ENCODE peak calls at places on chromosome 9, in four cellular contexts. C is A549, B is WTC11, O is K562. Y is an unnamed sample.

GRCh38 chr9:113155911-113156559 is 5.2 kb downstream of the SLC31A2 start:
- DNase-seq in O (peak; percentile 45), B (no peak), C (no peak), Y (no peak)

GRCh38 chr9:110455860-110456259 is 118.2 kb upstream of the TXNDC8 start:
- DNase-seq in O (no peak), C (no peak), B (no peak), Y (no peak)

GRCh38 chr9:83219154-83219923 is 156.4 kb upstream of the RASEF start:
- DNase-seq in C (peak; percentile 58), B (peak; percentile 87), O (peak; percentile 23), Y (peak; percentile 77)

GRCh38 chr9:115930472-115930871 is 223.1 kb upstream of the PAPPA start:
- DNase-seq in O (no peak), C (no peak), B (no peak), Y (no peak)

GRCh38 chr9:5714501-5715401 is 85.8 kb downstream of the RIC1 start:
- DNase-seq in B (no peak), C (peak; percentile 46), O (peak; percentile 17), Y (peak; percentile 25)

GRCh38 chr9:108973876-108974275 is 39.4 kb downstream of the CTNNAL1 start:
- DNase-seq in O (no peak), B (no peak), C (no peak), Y (no peak)

GRCh38 chr9:32524558-32525461 is 1.2 kb downstream of the RIGI start:
- DNase-seq in O (no peak), C (no peak), B (no peak), Y (peak; percentile 18)

GRCh38 chr9:90457386-90458080 is 185.1 kb downstream of the DIRAS2 start:
- DNase-seq in O (no peak), C (no peak), B (no peak), Y (no peak)

GRCh38 chr9:78769684-78770083 is 472.8 kb downstream of the PSAT1 start:
- DNase-seq in C (peak; percentile 2), B (no peak), O (no peak), Y (no peak)

GRCh38 chr9:130943780-130944179 is 4.7 kb upstream of the FIBCD1 start:
- DNase-seq in O (peak; percentile 36), B (no peak), C (no peak), Y (no peak)

GRCh38 chr9:130943226-130943625 is 4.2 kb upstream of the FIBCD1 start:
- DNase-seq in O (no peak), B (no peak), C (no peak), Y (no peak)

GRCh38 chr9:130944510-130945058 is 5.5 kb upstream of the FIBCD1 start:
- DNase-seq in C (no peak), O (peak; percentile 32), B (no peak), Y (no peak)

GRCh38 chr9:130946778-130947617 is 8.0 kb upstream of the FIBCD1 start:
- DNase-seq in O (peak; percentile 70), B (no peak), C (peak; percentile 67), Y (no peak)

GRCh38 chr9:130945173-130945572 is 6.1 kb upstream of the FIBCD1 start:
- DNase-seq in B (no peak), C (no peak), O (peak; percentile 29), Y (no peak)
- TF ChIP-seq HMGXB4 in B (no peak), C (no peak), O (peak; percentile 27), Y (no peak)

GRCh38 chr9:4117835-4118610 is 181.8 kb downstream of the GLIS3 start:
- DNase-seq in O (peak; percentile 52), C (peak; percentile 31), B (peak; percentile 87), Y (peak; percentile 9)
- TF ChIP-seq HMGXB4 in O (no peak), C (no peak), B (no peak), Y (no peak)

GRCh38 chr9:97557606-97558095 is 56.2 kb downstream of the TMOD1 start:
- DNase-seq in O (no peak), B (no peak), C (no peak), Y (no peak)
- TF ChIP-seq HMGXB4 in O (no peak), B (no peak), C (no peak), Y (no peak)

GRCh38 chr9:130954317-130954716 is 15.3 kb upstream of the FIBCD1 start:
- DNase-seq in O (no peak), B (no peak), C (no peak), Y (no peak)

GRCh38 chr9:130957451-130958203 is 18.6 kb upstream of the FIBCD1 start:
- DNase-seq in O (no peak), C (no peak), B (no peak), Y (no peak)

GRCh38 chr9:130959809-130960334 is 20.8 kb upstream of the FIBCD1 start:
- DNase-seq in C (no peak), B (no peak), O (no peak), Y (no peak)

GRCh38 chr9:130955947-130956621 is 17.0 kb upstream of the FIBCD1 start:
- DNase-seq in C (no peak), B (no peak), O (no peak), Y (no peak)

DNA sequence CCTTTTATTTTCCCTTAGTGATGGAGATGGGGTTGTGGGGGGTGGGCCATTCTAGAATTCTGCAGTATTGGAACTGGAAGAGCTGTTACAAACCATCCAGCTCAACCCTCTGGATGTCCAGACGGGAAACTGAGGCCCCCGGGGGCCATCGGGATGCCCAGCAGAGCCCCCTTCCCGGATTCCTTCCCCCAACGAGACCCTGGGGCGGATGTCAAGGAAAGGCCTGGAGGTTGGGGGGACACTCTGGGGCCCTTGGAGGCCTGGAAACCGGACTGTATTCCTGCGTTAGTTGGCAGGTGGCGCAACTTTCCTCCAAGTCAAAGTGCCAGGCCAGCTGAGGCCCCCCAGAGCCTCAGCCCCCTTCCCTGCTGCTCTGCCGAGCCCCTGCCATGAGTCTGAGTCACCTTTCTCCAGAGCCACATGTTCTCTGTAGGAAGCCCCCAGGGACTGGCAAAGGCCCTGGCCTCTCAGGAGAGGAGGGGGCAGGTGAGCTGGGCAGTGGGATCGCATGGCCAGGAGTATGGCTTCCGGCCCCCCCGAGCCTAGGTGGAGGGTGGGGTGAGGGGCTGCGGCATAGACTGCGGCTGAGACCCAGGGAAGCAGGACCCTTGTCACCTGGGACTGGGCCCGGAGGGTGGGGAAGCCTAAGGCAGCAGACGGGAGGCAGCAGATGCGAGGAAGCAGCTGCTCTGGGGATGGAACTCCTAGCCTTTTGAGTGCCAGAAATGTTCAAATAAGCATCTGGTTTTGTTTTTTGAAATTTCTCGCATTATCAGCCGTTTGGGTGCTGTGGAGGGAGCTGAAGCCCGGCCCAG is 17.8 kb upstream of the FIBCD1 start:
- DNase-seq in C (no peak), B (no peak), O (no peak), Y (no peak)
- TF ChIP-seq HMGXB4 in C (no peak), B (no peak), O (no peak), Y (no peak)

GRCh38 chr9:2060425-2060824 is 45.3 kb downstream of the SMARCA2 start:
- DNase-seq in C (no peak), O (no peak), B (no peak), Y (no peak)
- TF ChIP-seq HMGXB4 in C (no peak), O (no peak), B (no peak), Y (no peak)

GRCh38 chr9:93119953-93120845 is 13.9 kb downstream of the NINJ1 start:
- DNase-seq in B (peak; percentile 42), O (peak; percentile 87), C (peak; percentile 89), Y (peak; percentile 94)
- TF ChIP-seq HMGXB4 in B (no peak), O (no peak), C (no peak), Y (peak; percentile 64)

DNA sequence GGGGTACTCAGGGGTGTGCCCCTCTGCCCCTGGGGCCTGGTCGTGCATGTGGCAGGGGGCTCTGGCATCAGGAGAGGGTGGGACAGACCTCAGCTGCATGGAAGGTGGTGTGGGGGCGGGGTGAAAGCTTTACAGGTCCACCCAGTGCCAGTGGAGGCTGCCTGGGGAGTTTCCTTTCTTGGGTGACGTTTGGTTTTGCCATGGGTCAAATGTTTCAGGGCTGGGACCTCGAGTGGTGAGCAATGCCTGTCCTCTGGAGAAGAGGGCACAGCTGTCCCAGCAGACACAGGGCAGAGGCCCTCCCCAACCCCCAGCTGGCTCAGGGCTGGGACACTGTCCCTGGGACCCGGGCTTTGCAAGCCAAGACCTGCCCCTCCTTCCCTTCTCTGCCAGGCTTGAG is 3.6 kb downstream of the RXRA start:
- DNase-seq in B (no peak), C (no peak), O (no peak), Y (no peak)
- TF ChIP-seq HMGXB4 in B (no peak), C (no peak), O (no peak), Y (no peak)

DNA sequence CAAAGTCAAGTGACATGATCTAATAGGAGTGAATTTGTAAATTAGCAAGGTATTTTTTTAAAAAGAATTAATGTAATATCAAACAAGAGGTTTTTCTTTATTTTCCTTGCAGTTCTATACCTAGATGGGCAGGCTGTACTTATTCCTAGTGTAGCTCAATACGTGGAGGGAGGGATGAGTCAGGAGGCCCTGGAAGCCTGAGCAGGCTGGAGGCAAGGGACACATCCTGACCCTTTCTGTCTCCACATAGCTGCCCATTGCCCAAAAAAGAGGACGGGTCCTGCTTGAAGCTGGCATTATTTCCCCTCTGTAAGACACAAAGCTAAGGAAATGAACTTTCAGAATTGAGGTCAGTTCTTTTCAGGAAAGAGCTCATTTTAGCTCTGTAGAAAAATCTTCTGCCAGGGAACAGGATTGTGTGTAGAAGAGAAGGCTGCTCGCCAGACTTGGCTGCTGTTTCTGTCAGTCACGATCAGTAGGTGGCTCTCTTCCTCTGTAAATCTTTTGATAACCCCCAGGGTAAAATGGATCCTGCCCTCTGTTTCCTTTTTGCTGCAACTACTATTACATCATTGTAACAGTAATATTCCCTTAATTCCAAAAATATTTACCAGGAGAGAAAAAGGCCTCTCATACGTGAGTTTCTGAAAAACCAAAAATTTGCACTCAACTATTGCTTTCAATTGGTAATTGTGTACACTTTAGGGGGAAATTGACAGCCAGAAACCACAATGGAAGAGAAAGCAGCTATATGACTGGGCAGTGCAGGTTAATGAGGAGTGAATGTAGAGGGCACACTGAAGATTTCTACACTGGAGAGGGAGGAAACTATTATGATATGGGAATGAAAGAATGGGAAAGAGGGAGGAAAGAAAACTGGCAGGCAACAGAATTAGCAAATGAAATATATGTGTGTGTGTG is 12.3 kb upstream of the IFNW1 start:
- DNase-seq in C (peak; percentile 28), B (no peak), O (no peak), Y (no peak)
- TF ChIP-seq HMGXB4 in C (no peak), B (no peak), O (no peak), Y (no peak)

DNA sequence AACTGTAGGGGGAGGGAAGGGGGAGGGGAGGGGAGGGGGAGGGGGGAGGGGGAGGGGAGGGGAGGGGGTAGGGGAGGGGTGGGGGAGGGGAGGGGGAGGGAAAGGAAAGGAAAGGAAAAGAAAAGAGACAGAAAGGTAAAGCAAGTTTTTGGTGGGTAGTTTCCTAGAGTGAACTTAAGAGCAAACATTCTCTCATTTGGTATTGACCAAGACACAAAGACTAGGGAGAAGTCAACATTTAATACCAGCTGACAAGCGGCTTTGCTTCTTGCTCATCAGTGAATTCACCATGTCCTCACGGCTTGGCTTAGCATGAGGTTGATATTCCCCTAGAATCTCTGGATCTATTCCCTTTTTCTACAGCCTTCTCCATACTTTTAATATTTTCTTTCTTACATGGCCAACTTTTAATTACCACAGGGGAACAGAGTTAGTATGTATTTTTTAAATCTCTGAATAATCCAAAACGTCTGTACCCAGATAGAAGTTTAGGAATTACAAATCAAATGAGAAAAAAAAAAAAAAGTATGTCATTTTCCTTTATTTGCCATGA is 40.0 kb upstream of the GLIS3 start:
- DNase-seq in C (peak; percentile 31), O (no peak), B (no peak), Y (no peak)
- TF ChIP-seq HMGXB4 in C (no peak), O (no peak), B (no peak), Y (no peak)